ENCODE peak calls at places on chromosome X, in nine cellular contexts. Q, Y, L, W, B, V, I, G and F are unnamed samples.

GRCh38 chrX:107673933-107674479 is 45.7 kb downstream of the PRPS1 start:
- DNase-seq in L (peak; percentile 93), Q (peak; percentile 97), I (no peak), W (peak; percentile 71), B (peak; percentile 86), V (peak; percentile 75), G (peak; percentile 85), Y (peak; percentile 79), F (peak; percentile 95)

GRCh38 chrX:130857207-130857606 is 45.8 kb downstream of the ENOX2 start:
- DNase-seq in B (no peak), Q (no peak), L (no peak), V (no peak), W (no peak), G (no peak), Y (no peak), I (no peak), F (no peak)

GRCh38 chrX:118521435-118521834 is 25.8 kb downstream of the DOCK11 start:
- DNase-seq in I (no peak), Y (no peak), V (no peak), G (no peak), Q (no peak), W (no peak), L (no peak), B (no peak), F (no peak)

GRCh38 chrX:13570245-13570573 is 808 bp downstream of the EGFL6 start:
- DNase-seq in V (no peak), I (no peak), W (no peak), G (no peak), L (no peak), Q (no peak), Y (no peak), B (no peak), F (no peak)

GRCh38 chrX:34294665-34295064 is 162.6 kb upstream of the FAM47A start:
- DNase-seq in V (no peak), Q (no peak), B (no peak), W (no peak), G (no peak), L (no peak), I (no peak), Y (no peak), F (no peak)

GRCh38 chrX:120819126-120819525 is 56.5 kb downstream of the CT47B1 start:
- DNase-seq in V (no peak), W (no peak), Q (no peak), Y (no peak), L (no peak), B (no peak), G (no peak), I (no peak), F (no peak)

GRCh38 chrX:69988955-69989394 is 60.8 kb downstream of the AWAT2 start:
- DNase-seq in W (no peak), Y (no peak), L (no peak), G (no peak), I (no peak), B (no peak), V (peak; percentile 49), Q (no peak), F (no peak)

GRCh38 chrX:53631156-53631555 is 55.4 kb downstream of the HUWE1 start:
- DNase-seq in L (no peak), W (no peak), Q (no peak), Y (no peak), G (no peak), B (no peak), V (no peak), I (no peak), F (no peak)

GRCh38 chrX:132480581-132481203 is 8.1 kb downstream of the MBNL3 start:
- DNase-seq in Q (peak; percentile 47), L (no peak), Y (peak; percentile 27), I (no peak), V (peak; percentile 23), W (no peak), G (peak; percentile 61), B (no peak), F (peak; percentile 67)

GRCh38 chrX:39248330-39248729 is 447.1 kb downstream of the MID1IP1 start:
- DNase-seq in V (no peak), Y (no peak), B (no peak), L (no peak), I (no peak), Q (no peak), W (no peak), G (no peak), F (no peak)

GRCh38 chrX:56505866-56506265 is 57.6 kb upstream of the UBQLN2 start:
- DNase-seq in I (no peak), Q (no peak), V (no peak), W (no peak), Y (no peak), B (no peak), G (no peak), L (no peak), F (no peak)

GRCh38 chrX:31213941-31214340 is 142.1 kb upstream of the FTHL17 start:
- DNase-seq in W (no peak), G (peak; percentile 6), V (peak; percentile 12), L (no peak), B (no peak), I (no peak), Q (no peak), Y (no peak), F (no peak)

GRCh38 chrX:145464650-145465049 is 217.3 kb downstream of the SPANXN1 start:
- DNase-seq in L (no peak), V (no peak), Q (no peak), G (no peak), W (no peak), B (no peak), I (no peak), Y (no peak), F (no peak)

GRCh38 chrX:132077912-132078311 is 49.9 kb downstream of the FRMD7 start:
- DNase-seq in Y (no peak), G (no peak), Q (no peak), V (no peak), B (no peak), L (no peak), I (no peak), W (no peak), F (no peak)

GRCh38 chrX:150508461-150509367 is 59.7 kb upstream of the MTM1 start:
- DNase-seq in L (no peak), Q (peak; percentile 47), V (peak; percentile 85), B (no peak), Y (peak; percentile 82), W (peak; percentile 82), I (no peak), G (peak; percentile 88), F (no peak)
- TF ChIP-seq POLR2A in L (no peak), Q (no peak), V (no peak), B (no peak), Y (peak; percentile 13), W (no peak), I (no peak), G (peak; percentile 65), F (no peak)

DNA sequence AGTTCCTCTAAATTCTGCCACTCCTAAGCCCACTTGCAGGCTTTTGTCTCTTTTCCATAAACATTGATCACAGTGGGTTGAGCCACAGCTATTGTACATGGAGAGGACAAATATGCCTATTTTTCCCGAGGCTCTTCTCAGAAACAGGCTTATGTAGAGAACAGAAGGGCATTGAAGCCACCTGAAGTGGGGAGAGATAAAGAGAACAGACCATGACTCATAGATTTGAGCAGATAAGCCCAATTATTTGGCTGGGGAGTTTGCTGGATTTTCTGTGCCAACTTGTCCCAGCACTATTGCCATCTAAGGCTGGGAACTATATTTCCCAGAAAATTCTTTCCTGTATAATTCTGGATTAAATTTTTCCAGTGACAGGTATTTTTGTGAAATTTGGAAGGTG is 446.1 kb upstream of the RPS6KA3 start:
- DNase-seq in W (no peak), B (no peak), L (no peak), I (no peak), Q (no peak), Y (no peak), G (peak; percentile 1), V (peak; percentile 19), F (no peak)
- H3K9me3 ChIP-seq in W (no peaks in the 10 kb centered on the region), B (no peaks in the 10 kb centered on the region), L (no peaks in the 10 kb centered on the region), I (no peaks in the 10 kb centered on the region), Q (no peaks in the 10 kb centered on the region), Y (no peaks in the 10 kb centered on the region), G (no peaks in the 10 kb centered on the region), V (no peaks in the 10 kb centered on the region), F (no peaks in the 10 kb centered on the region)

GRCh38 chrX:153609917-153610833 is 11.2 kb upstream of the CCNQ start:
- DNase-seq in G (peak; percentile 58), L (peak; percentile 80), W (peak; percentile 87), B (no peak), Y (peak; percentile 81), V (peak; percentile 65), I (peak; percentile 65), Q (peak; percentile 47), F (peak; percentile 74)
- H3K4me3 ChIP-seq in G (no peak overlapping the region), L (peak overlapping the region; percentile 47), W (peak overlapping the region; percentile 41), B (peak overlapping the region; percentile 10), Y (peak overlapping the region; percentile 56), V (no peak overlapping the region), I (peak overlapping the region; percentile 44), Q (peak overlapping the region; percentile 35), F (peak overlapping the region; percentile 52)

GRCh38 chrX:101973066-101973465 is 41.2 kb upstream of the ZMAT1 start:
- DNase-seq in Y (no peak), W (no peak), V (no peak), Q (no peak), L (no peak), I (no peak), B (no peak), G (no peak), F (no peak)
- TF ChIP-seq POLR2A in Y (no peak), W (no peak), V (no peak), Q (no peak), L (no peak), I (no peak), B (no peak), G (no peak), F (no peak)

DNA sequence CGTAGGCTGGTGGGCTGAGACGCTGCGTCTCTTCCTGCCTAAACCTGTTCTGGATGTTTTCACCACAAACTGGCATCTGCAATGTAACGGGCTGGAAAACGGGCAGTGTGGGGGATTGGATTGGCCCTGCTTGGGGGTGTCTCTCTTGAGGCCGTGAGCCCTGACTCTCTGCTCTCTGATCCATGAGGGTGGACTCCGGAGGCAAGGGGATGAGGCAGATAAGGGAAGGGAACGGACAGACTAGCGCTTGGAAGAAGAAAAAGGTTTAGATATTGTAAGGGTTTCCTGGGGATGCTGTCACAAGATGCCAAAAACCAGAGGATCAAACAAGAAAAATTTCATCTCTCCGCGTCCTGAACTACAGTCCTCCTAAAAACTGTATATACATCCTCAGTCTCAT is 237.7 kb downstream of the SHOX start:
- DNase-seq in Y (no peak), B (no peak), V (no peak), G (no peak), I (no peak), W (no peak), L (no peak), Q (no peak), F (no peak)
- H3K9me3 ChIP-seq in Y (no peaks in the 10 kb centered on the region), B (peaks cover 17% of the 10 kb centered on the region), V (no peaks in the 10 kb centered on the region), G (no peaks in the 10 kb centered on the region), I (no peaks in the 10 kb centered on the region), W (no peaks in the 10 kb centered on the region), L (peaks cover 4% of the 10 kb centered on the region), Q (no peaks in the 10 kb centered on the region), F (no peaks in the 10 kb centered on the region)

DNA sequence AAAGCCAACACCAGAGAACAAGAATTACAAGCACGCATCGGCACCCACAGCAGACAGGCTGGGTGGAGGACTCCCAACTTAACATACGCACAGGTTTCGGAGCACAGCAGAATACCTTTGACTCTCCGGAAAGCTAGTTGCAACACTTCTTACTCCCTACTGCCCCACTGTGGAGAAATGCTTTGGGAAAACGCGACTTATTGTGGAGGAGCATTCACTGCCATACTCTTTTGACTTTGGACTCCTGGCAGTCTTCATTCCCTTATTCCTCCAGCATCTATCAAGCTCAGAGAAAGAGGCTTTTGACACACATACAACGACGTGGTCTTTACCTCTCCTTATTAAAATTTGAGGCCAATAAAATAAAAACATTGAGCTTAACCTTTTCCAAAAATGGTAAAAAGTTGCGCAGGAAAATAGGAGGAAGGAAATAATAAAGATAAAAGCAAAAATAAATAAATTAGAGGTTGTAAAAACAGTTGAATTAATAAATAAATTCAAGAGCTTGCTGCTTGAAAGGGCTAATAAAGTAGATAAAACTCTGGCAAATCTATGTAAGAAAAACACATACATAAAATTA is 41.4 kb upstream of the GPC3 start:
- DNase-seq in L (peak; percentile 53), B (no peak), Y (peak; percentile 46), Q (peak; percentile 28), W (no peak), I (peak; percentile 6), G (peak; percentile 63), V (peak; percentile 32), F (no peak)
- H3K4me3 ChIP-seq in L (peak overlapping the region; percentile 16), B (no peak overlapping the region), Y (no peak overlapping the region), Q (no peak overlapping the region), W (no peak overlapping the region), I (no peak overlapping the region), G (no peak overlapping the region), V (no peak overlapping the region), F (no peak overlapping the region)